ENCODE peak calls at places on chromosomes 5 and 9, in five cellular contexts. One of them, this sample, is unnamed.

GRCh38 chr5:93280518-93280917 is 300.5 kb downstream of the NR2F1-AS1 start:
- DNase-seq in A673: no peak
- DNase-seq in upper lobe of right lung: no peak
- DNase-seq in breast epithelium: no peak
- DNase-seq in A549: no peak
- DNase-seq in this sample: no peak

GRCh38 chr5:99243111-99243510 is 314.3 kb upstream of the CHD1 start:
- DNase-seq in A673: no peak
- DNase-seq in upper lobe of right lung: no peak
- DNase-seq in breast epithelium: no peak
- DNase-seq in A549: no peak
- DNase-seq in this sample: no peak

GRCh38 chr5:31113101-31113500 is 80.4 kb upstream of the CDH6 start:
- DNase-seq in A673: no peak
- DNase-seq in upper lobe of right lung: no peak
- DNase-seq in breast epithelium: no peak
- DNase-seq in A549: no peak
- DNase-seq in this sample: no peak

GRCh38 chr5:149038336-149039075 is 24.4 kb downstream of the SH3TC2 start:
- DNase-seq in A673: no peak
- DNase-seq in upper lobe of right lung: no peak
- DNase-seq in breast epithelium: no peak
- DNase-seq in A549: peak; percentile 17
- DNase-seq in this sample: no peak

GRCh38 chr5:50730336-50730735 is 63.9 kb downstream of the PARP8 start:
- DNase-seq in A673: peak; percentile 40
- DNase-seq in upper lobe of right lung: no peak
- DNase-seq in breast epithelium: no peak
- DNase-seq in A549: no peak
- DNase-seq in this sample: no peak

GRCh38 chr5:166499452-166500240 is 1791.8 kb upstream of the WWC1 start:
- DNase-seq in A673: no peak
- DNase-seq in upper lobe of right lung: no peak
- DNase-seq in breast epithelium: no peak
- DNase-seq in A549: no peak
- DNase-seq in this sample: no peak

GRCh38 chr5:139147743-139148079 is 50.5 kb downstream of the SIL1 start:
- DNase-seq in A673: peak; percentile 72
- DNase-seq in upper lobe of right lung: peak; percentile 72
- DNase-seq in breast epithelium: peak; percentile 86
- DNase-seq in A549: no peak
- DNase-seq in this sample: no peak

GRCh38 chr5:143229896-143230675 is 173.4 kb downstream of the NR3C1 start:
- DNase-seq in A673: no peak
- DNase-seq in upper lobe of right lung: no peak
- DNase-seq in breast epithelium: no peak
- DNase-seq in A549: no peak
- DNase-seq in this sample: peak; percentile 55

GRCh38 chr5:134555889-134556311 is 30.4 kb downstream of the JADE2 start:
- DNase-seq in A673: peak; percentile 84
- DNase-seq in upper lobe of right lung: no peak
- DNase-seq in breast epithelium: no peak
- DNase-seq in A549: peak; percentile 90
- DNase-seq in this sample: peak; percentile 83

GRCh38 chr5:131814990-131815389 is 18.2 kb upstream of the FNIP1 start:
- DNase-seq in A673: peak; percentile 71
- DNase-seq in upper lobe of right lung: no peak
- DNase-seq in breast epithelium: no peak
- DNase-seq in A549: peak; percentile 55
- DNase-seq in this sample: no peak

GRCh38 chr9:16337322-16338029 is 533.0 kb downstream of the BNC2 start:
- DNase-seq in A673: no peak
- DNase-seq in upper lobe of right lung: no peak
- DNase-seq in breast epithelium: no peak
- DNase-seq in A549: peak; percentile 94
- DNase-seq in this sample: no peak

GRCh38 chr5:132410451-132411381 is 41.2 kb downstream of the SLC22A5 start:
- DNase-seq in A673: peak; percentile 80
- DNase-seq in upper lobe of right lung: peak; percentile 93
- DNase-seq in breast epithelium: peak; percentile 40
- DNase-seq in A549: peak; percentile 79
- DNase-seq in this sample: peak; percentile 88

GRCh38 chr5:61673007-61673735 is 341.1 kb downstream of the ZSWIM6 start:
- DNase-seq in A673: no peak
- DNase-seq in upper lobe of right lung: no peak
- DNase-seq in breast epithelium: no peak
- DNase-seq in A549: peak; percentile 40
- DNase-seq in this sample: no peak

GRCh38 chr5:39173069-39173468 is 46.3 kb downstream of the FYB1 start:
- DNase-seq in A673: no peak
- DNase-seq in upper lobe of right lung: no peak
- DNase-seq in breast epithelium: no peak
- DNase-seq in A549: no peak
- DNase-seq in this sample: no peak

GRCh38 chr5:81609810-81610375 is 141.0 kb downstream of the SSBP2 start:
- DNase-seq in A673: no peak
- DNase-seq in upper lobe of right lung: no peak
- DNase-seq in breast epithelium: no peak
- DNase-seq in A549: no peak
- DNase-seq in this sample: no peak

GRCh38 chr9:70802206-70802605 is 319.2 kb downstream of the TRPM3 start:
- DNase-seq in A673: no peak
- DNase-seq in upper lobe of right lung: no peak
- DNase-seq in breast epithelium: no peak
- DNase-seq in A549: no peak
- DNase-seq in this sample: no peak

GRCh38 chr5:142697356-142697807 is 11.5 kb upstream of the FGF1 start:
- DNase-seq in A673: peak; percentile 98
- DNase-seq in upper lobe of right lung: no peak
- DNase-seq in breast epithelium: peak; percentile 40
- DNase-seq in A549: no peak
- DNase-seq in this sample: no peak

GRCh38 chr5:43416233-43416987 is 4.2 kb upstream of the CCL28 start:
- DNase-seq in A673: no peak
- DNase-seq in upper lobe of right lung: no peak
- DNase-seq in breast epithelium: no peak
- DNase-seq in A549: no peak
- DNase-seq in this sample: no peak

GRCh38 chr9:8287501-8287900 is 487.9 kb upstream of the DMAC1 start:
- DNase-seq in A673: no peak
- DNase-seq in upper lobe of right lung: no peak
- DNase-seq in breast epithelium: no peak
- DNase-seq in A549: no peak
- DNase-seq in this sample: no peak

GRCh38 chr5:57780959-57781325 is 298.3 kb upstream of the ACTBL2 start:
- DNase-seq in A673: no peak
- DNase-seq in upper lobe of right lung: no peak
- DNase-seq in breast epithelium: no peak
- DNase-seq in A549: no peak
- DNase-seq in this sample: no peak

GRCh38 chr9:18985464-18985951 is 47.5 kb downstream of the SAXO1 start:
- DNase-seq in A673: no peak
- DNase-seq in upper lobe of right lung: peak; percentile 68
- DNase-seq in breast epithelium: peak; percentile 43
- DNase-seq in A549: no peak
- DNase-seq in this sample: no peak

GRCh38 chr9:4246969-4247368 is 52.9 kb downstream of the GLIS3 start:
- DNase-seq in A673: no peak
- DNase-seq in upper lobe of right lung: no peak
- DNase-seq in breast epithelium: no peak
- DNase-seq in A549: no peak
- DNase-seq in this sample: no peak

GRCh38 chr9:98432134-98432533 is 176.7 kb upstream of the TBC1D2 start:
- DNase-seq in A673: no peak
- DNase-seq in upper lobe of right lung: no peak
- DNase-seq in breast epithelium: no peak
- DNase-seq in A549: no peak
- DNase-seq in this sample: no peak
- H3K27ac ChIP-seq in A673: no peak overlapping the region
- H3K27ac ChIP-seq in upper lobe of right lung: no peak overlapping the region
- H3K27ac ChIP-seq in breast epithelium: no peak overlapping the region
- H3K27ac ChIP-seq in A549: no peak overlapping the region
- H3K27ac ChIP-seq in this sample: no peak overlapping the region

GRCh38 chr5:154498597-154499393 is 20.8 kb upstream of the HAND1 start:
- DNase-seq in A673: no peak
- DNase-seq in upper lobe of right lung: peak; percentile 6
- DNase-seq in breast epithelium: no peak
- DNase-seq in A549: no peak
- DNase-seq in this sample: no peak
- H3K4me1 ChIP-seq in A673: no peaks in the 10 kb centered on the region
- H3K4me1 ChIP-seq in upper lobe of right lung: no peaks in the 10 kb centered on the region
- H3K4me1 ChIP-seq in breast epithelium: no peaks in the 10 kb centered on the region
- H3K4me1 ChIP-seq in A549: no peaks in the 10 kb centered on the region
- H3K4me1 ChIP-seq in this sample: no peaks in the 10 kb centered on the region

GRCh38 chr5:157540707-157541451 is 34.7 kb downstream of the ADAM19 start:
- DNase-seq in A673: peak; percentile 10
- DNase-seq in upper lobe of right lung: peak; percentile 70
- DNase-seq in breast epithelium: no peak
- DNase-seq in A549: no peak
- DNase-seq in this sample: peak; percentile 75

GRCh38 chr5:157541452-157542118 is 34.0 kb downstream of the ADAM19 start:
- DNase-seq in A673: no peak
- DNase-seq in upper lobe of right lung: no peak
- DNase-seq in breast epithelium: no peak
- DNase-seq in A549: no peak
- DNase-seq in this sample: peak; percentile 52

GRCh38 chr5:157544623-157544989 is 31.0 kb downstream of the ADAM19 start:
- DNase-seq in A673: no peak
- DNase-seq in upper lobe of right lung: no peak
- DNase-seq in breast epithelium: no peak
- DNase-seq in A549: no peak
- DNase-seq in this sample: peak; percentile 70

GRCh38 chr5:157543825-157544622 is 31.6 kb downstream of the ADAM19 start:
- DNase-seq in A673: no peak
- DNase-seq in upper lobe of right lung: no peak
- DNase-seq in breast epithelium: no peak
- DNase-seq in A549: no peak
- DNase-seq in this sample: peak; percentile 38

DNA sequence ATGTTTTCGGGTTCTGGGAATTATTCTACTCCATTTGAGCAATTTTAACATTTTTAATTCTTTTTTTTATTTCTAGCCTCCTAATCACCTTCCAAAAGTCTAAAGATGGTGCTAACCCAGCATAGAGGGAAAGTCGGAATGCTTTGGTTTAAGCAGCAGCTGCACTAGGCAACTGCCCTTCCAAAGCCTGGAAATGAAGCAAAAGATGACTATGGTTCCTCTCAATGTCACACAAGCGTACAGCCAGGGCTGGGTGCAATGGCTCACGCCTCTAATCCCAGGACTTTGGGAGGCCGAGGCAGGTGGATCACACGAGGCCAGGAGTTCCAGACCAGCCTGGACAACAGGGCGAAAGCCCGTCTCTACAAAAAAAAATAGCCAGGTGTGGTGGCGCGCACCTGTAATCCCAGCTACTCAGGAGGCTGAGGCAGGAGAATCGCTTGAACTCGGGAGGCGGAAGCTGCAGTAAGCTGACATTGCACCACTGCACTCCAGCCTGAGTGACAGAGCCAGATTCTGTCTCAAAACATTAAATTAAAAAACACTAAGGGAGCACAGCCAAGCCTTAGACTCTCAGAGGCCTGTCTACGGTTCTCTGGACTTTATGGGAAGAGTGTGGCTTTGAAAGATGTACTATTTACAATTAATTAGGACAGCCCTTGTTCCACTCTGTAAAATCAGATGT is 33.2 kb downstream of the ADAM19 start:
- DNase-seq in A673: no peak
- DNase-seq in upper lobe of right lung: no peak
- DNase-seq in breast epithelium: no peak
- DNase-seq in A549: no peak
- DNase-seq in this sample: no peak
- H3K27ac ChIP-seq in A673: no peak overlapping the region
- H3K27ac ChIP-seq in upper lobe of right lung: no peak overlapping the region
- H3K27ac ChIP-seq in breast epithelium: no peak overlapping the region
- H3K27ac ChIP-seq in A549: no peak overlapping the region
- H3K27ac ChIP-seq in this sample: peak overlapping the region; percentile 77

GRCh38 chr5:36881304-36881703 is 4.7 kb downstream of the NIPBL start:
- DNase-seq in A673: no peak
- DNase-seq in upper lobe of right lung: no peak
- DNase-seq in breast epithelium: no peak
- DNase-seq in A549: no peak
- DNase-seq in this sample: no peak
- H3K4me1 ChIP-seq in A673: peaks cover 23% of the 10 kb centered on the region
- H3K4me1 ChIP-seq in upper lobe of right lung: peaks cover 56% of the 10 kb centered on the region
- H3K4me1 ChIP-seq in breast epithelium: no peaks in the 10 kb centered on the region
- H3K4me1 ChIP-seq in A549: peaks cover 21% of the 10 kb centered on the region
- H3K4me1 ChIP-seq in this sample: peaks cover 67% of the 10 kb centered on the region

GRCh38 chr9:126842220-126842842 is 18.1 kb upstream of the ZBTB34 start:
- DNase-seq in A673: no peak
- DNase-seq in upper lobe of right lung: no peak
- DNase-seq in breast epithelium: no peak
- DNase-seq in A549: no peak
- DNase-seq in this sample: no peak
- H3K27ac ChIP-seq in A673: no peak overlapping the region
- H3K27ac ChIP-seq in upper lobe of right lung: no peak overlapping the region
- H3K27ac ChIP-seq in breast epithelium: peak overlapping the region; percentile 58
- H3K27ac ChIP-seq in A549: no peak overlapping the region
- H3K27ac ChIP-seq in this sample: no peak overlapping the region

GRCh38 chr5:180799902-180800801 is 2.5 kb downstream of the MGAT1 start:
- DNase-seq in A673: no peak
- DNase-seq in upper lobe of right lung: no peak
- DNase-seq in breast epithelium: peak; percentile 13
- DNase-seq in A549: peak; percentile 25
- DNase-seq in this sample: no peak

GRCh38 chr5:180803181-180804128 is 849 bp upstream of the MGAT1 start:
- DNase-seq in A673: peak; percentile 21
- DNase-seq in upper lobe of right lung: peak; percentile 91
- DNase-seq in breast epithelium: peak; percentile 65
- DNase-seq in A549: no peak
- DNase-seq in this sample: peak; percentile 86

GRCh38 chr5:180802325-180803180 is at the start of gene MGAT1:
- DNase-seq in A673: peak; percentile 81
- DNase-seq in upper lobe of right lung: peak; percentile 95
- DNase-seq in breast epithelium: peak; percentile 84
- DNase-seq in A549: peak; percentile 74
- DNase-seq in this sample: peak; percentile 65

GRCh38 chr5:180804129-180804601 is 1.6 kb upstream of the MGAT1 start:
- DNase-seq in A673: no peak
- DNase-seq in upper lobe of right lung: no peak
- DNase-seq in breast epithelium: no peak
- DNase-seq in A549: no peak
- DNase-seq in this sample: no peak

DNA sequence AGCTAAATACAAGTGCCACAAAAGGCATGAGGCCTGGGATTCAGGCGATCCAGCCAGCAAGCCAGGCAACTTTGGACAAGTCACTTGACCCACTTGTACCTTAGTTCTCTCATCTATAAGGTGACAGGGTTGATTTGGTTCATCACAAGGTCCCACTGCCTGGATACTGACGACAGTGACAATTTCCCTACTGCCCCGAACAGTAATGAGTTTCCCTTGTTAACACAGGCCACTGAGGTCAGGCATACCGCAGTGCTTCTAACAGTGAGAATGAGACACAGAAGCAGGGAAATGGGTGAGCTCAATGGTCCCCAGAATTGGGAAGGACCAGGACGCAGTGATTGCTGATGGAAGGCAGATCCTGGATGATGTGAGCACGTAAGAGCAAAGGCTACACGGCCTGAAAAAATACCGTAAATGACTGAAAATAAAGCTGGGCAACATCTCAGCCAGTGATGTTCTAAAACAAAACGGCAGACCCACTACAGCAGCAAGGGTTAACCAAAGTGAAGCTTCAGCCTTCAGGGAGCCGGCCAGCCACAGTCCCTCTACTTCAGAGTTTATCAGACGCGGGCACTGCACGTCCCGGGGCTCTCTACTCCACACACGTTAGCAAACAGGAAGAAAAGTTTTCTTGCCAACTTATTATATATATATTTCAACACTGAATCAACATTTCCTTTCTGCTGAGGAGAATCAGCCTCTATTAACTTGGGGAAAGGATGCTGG is 846 bp downstream of the MGAT1 start:
- DNase-seq in A673: no peak
- DNase-seq in upper lobe of right lung: no peak
- DNase-seq in breast epithelium: peak; percentile 28
- DNase-seq in A549: no peak
- DNase-seq in this sample: no peak
- H3K4me1 ChIP-seq in A673: peaks cover 23% of the 10 kb centered on the region
- H3K4me1 ChIP-seq in upper lobe of right lung: peaks cover 81% of the 10 kb centered on the region
- H3K4me1 ChIP-seq in breast epithelium: peaks cover 12% of the 10 kb centered on the region
- H3K4me1 ChIP-seq in A549: peaks cover 43% of the 10 kb centered on the region
- H3K4me1 ChIP-seq in this sample: peaks cover 80% of the 10 kb centered on the region